ENCODE peak calls at places on chromosome 5, in eight cellular contexts. Q, U, W, V, F, B, H and A are unnamed samples.

GRCh38 chr5:31563216-31563615 is 31.1 kb downstream of the C5orf22 start:
- ATAC-seq in Q (no peak), U (no peak), W (no peak), V (no peak), F (no peak), B (peak), H (no peak), A (no peak)

GRCh38 chr5:124912653-124913328 is 166.4 kb upstream of the ZNF608 start:
- ATAC-seq in Q (no peak), U (no peak), W (no peak), V (peak), F (no peak), B (no peak), H (no peak), A (peak)

GRCh38 chr5:164346785-164347630 is 841.6 kb downstream of the MAT2B start:
- ATAC-seq in Q (no peak), U (no peak), W (no peak), V (no peak), F (no peak), B (no peak), H (no peak), A (peak)

GRCh38 chr5:131530706-131531331 is 104.2 kb downstream of the RAPGEF6 start:
- ATAC-seq in Q (peak), U (no peak), W (peak), V (no peak), F (no peak), B (no peak), H (peak), A (no peak)

GRCh38 chr5:11525020-11525419 is 379.2 kb downstream of the CTNND2 start:
- ATAC-seq in Q (no peak), U (no peak), W (no peak), V (no peak), F (no peak), B (no peak), H (no peak), A (no peak)

GRCh38 chr5:179607449-179607931 is 16.0 kb downstream of the HNRNPH1 start:
- ATAC-seq in Q (no peak), U (peak), W (peak), V (no peak), F (no peak), B (peak), H (peak), A (peak)

GRCh38 chr5:135978212-135978631 is 23.4 kb upstream of the LECT2 start:
- ATAC-seq in Q (no peak), U (no peak), W (no peak), V (no peak), F (no peak), B (no peak), H (no peak), A (no peak)

GRCh38 chr5:53994148-53994547 is 316.2 kb downstream of the ARL15 start:
- ATAC-seq in Q (no peak), U (no peak), W (no peak), V (no peak), F (no peak), B (no peak), H (no peak), A (no peak)

GRCh38 chr5:132378580-132378979 is 9.1 kb downstream of the SLC22A5 start:
- ATAC-seq in Q (no peak), U (no peak), W (no peak), V (no peak), F (no peak), B (no peak), H (no peak), A (no peak)

GRCh38 chr5:125402787-125403186 is 656.3 kb upstream of the ZNF608 start:
- ATAC-seq in Q (no peak), U (no peak), W (no peak), V (no peak), F (no peak), B (no peak), H (no peak), A (no peak)

GRCh38 chr5:68279960-68280359 is 64.4 kb downstream of the PIK3R1 start:
- ATAC-seq in Q (peak), U (no peak), W (no peak), V (peak), F (no peak), B (peak), H (peak), A (no peak)

GRCh38 chr5:180467989-180468731 is 26.0 kb upstream of the CNOT6 start:
- ATAC-seq in Q (no peak), U (peak), W (no peak), V (peak), F (no peak), B (no peak), H (no peak), A (no peak)

GRCh38 chr5:50744761-50745160 is 78.3 kb downstream of the PARP8 start:
- ATAC-seq in Q (peak), U (no peak), W (peak), V (peak), F (peak), B (peak), H (peak), A (no peak)

GRCh38 chr5:173944512-173944911 is 44.5 kb upstream of the C5orf47 start:
- ATAC-seq in Q (no peak), U (no peak), W (no peak), V (peak), F (no peak), B (no peak), H (no peak), A (no peak)

GRCh38 chr5:147613359-147613758 is 103.5 kb upstream of the DPYSL3 start:
- ATAC-seq in Q (no peak), U (no peak), W (no peak), V (no peak), F (no peak), B (peak), H (no peak), A (no peak)

GRCh38 chr5:135591277-135591676 is 12.5 kb upstream of the CXCL14 start:
- ATAC-seq in Q (no peak), U (no peak), W (no peak), V (no peak), F (no peak), B (no peak), H (no peak), A (no peak)

GRCh38 chr5:151016700-151017099 is 3.7 kb upstream of the GPX3 start:
- ATAC-seq in Q (no peak), U (no peak), W (no peak), V (peak), F (no peak), B (no peak), H (no peak), A (no peak)

GRCh38 chr5:174581483-174581882 is 142.9 kb upstream of the MSX2 start:
- ATAC-seq in Q (no peak), U (peak), W (peak), V (peak), F (no peak), B (no peak), H (no peak), A (no peak)

GRCh38 chr5:109450129-109450877 is 40.5 kb upstream of the PJA2 start:
- ATAC-seq in Q (no peak), U (no peak), W (no peak), V (no peak), F (peak), B (no peak), H (no peak), A (peak)

GRCh38 chr5:111779260-111780254 is 22.6 kb upstream of the NREP start:
- ATAC-seq in Q (no peak), U (no peak), W (peak), V (peak), F (no peak), B (no peak), H (no peak), A (no peak)

GRCh38 chr5:72837524-72838096 is 21.1 kb downstream of the TNPO1 start:
- ATAC-seq in Q (no peak), U (no peak), W (no peak), V (no peak), F (no peak), B (no peak), H (no peak), A (no peak)

GRCh38 chr5:74035521-74035937 is 409.5 kb downstream of the ARHGEF28 start:
- ATAC-seq in Q (no peak), U (peak), W (peak), V (peak), F (no peak), B (peak), H (no peak), A (peak)

GRCh38 chr5:4781312-4781711 is 358.8 kb upstream of the ADAMTS16 start:
- ATAC-seq in Q (no peak), U (no peak), W (no peak), V (no peak), F (no peak), B (no peak), H (no peak), A (no peak)

GRCh38 chr5:5523066-5523505 is 100.6 kb downstream of the ICE1 start:
- ATAC-seq in Q (peak), U (no peak), W (no peak), V (no peak), F (peak), B (no peak), H (peak), A (peak)

GRCh38 chr5:77893225-77893860 is 117.2 kb upstream of the TBCA start:
- ATAC-seq in Q (no peak), U (peak), W (peak), V (no peak), F (no peak), B (no peak), H (no peak), A (no peak)

GRCh38 chr5:67799732-67800234 is 415.8 kb upstream of the PIK3R1 start:
- ATAC-seq in Q (no peak), U (no peak), W (no peak), V (peak), F (no peak), B (peak), H (no peak), A (no peak)

GRCh38 chr5:175822225-175822624 is 49.2 kb upstream of the CPLX2 start:
- ATAC-seq in Q (peak), U (no peak), W (no peak), V (no peak), F (no peak), B (no peak), H (no peak), A (no peak)

GRCh38 chr5:150042459-150042858 is 41.9 kb downstream of the HMGXB3 start:
- ATAC-seq in Q (no peak), U (no peak), W (no peak), V (no peak), F (no peak), B (no peak), H (no peak), A (no peak)